ENCODE peak calls at places on chromosomes 5 and 9, in eight cellular contexts. N is AG04450, C is BE2C, Z is cardiac fibroblast, B is breast epithelium, Y is tibial artery, I is AG04449, A is A549. Q is an unnamed sample.

GRCh38 chr9:131800366-131800765 is 60.5 kb upstream of the RAPGEF1 start:
- DNase-seq in B (no peak), N (no peak), C (no peak), Y (no peak), Z (no peak), I (no peak), A (no peak), Q (no peak)

GRCh38 chr5:53262348-53262970 is 152.9 kb upstream of the MOCS2 start:
- DNase-seq in N (no peak), I (no peak), C (peak), Z (peak), B (no peak), Y (peak), A (peak), Q (peak)

GRCh38 chr9:129796029-129796910 is 6.7 kb upstream of the TOR1B start:
- DNase-seq in N (no peak), C (no peak), Y (no peak), A (no peak), I (no peak), B (no peak), Z (no peak), Q (no peak)

GRCh38 chr5:134634227-134634626 is 1.6 kb upstream of the SAR1B start:
- DNase-seq in N (no peak), I (no peak), C (no peak), Z (no peak), A (no peak), Y (no peak), B (no peak), Q (no peak)

GRCh38 chr5:59138509-59138908 is 555.6 kb downstream of the RAB3C start:
- DNase-seq in I (no peak), Y (no peak), C (no peak), N (no peak), B (no peak), Z (no peak), A (no peak), Q (no peak)

GRCh38 chr5:119286516-119287488 is 69.0 kb upstream of the TNFAIP8 start:
- DNase-seq in N (no peak), A (peak), Y (no peak), C (no peak), I (no peak), Z (no peak), B (no peak), Q (no peak)

GRCh38 chr5:177086918-177087706 is 397 bp downstream of the FGFR4 start:
- DNase-seq in N (no peak), C (peak), A (peak), B (no peak), Z (no peak), I (no peak), Y (no peak), Q (peak)

GRCh38 chr9:9504869-9505268 is 1107.9 kb downstream of the PTPRD start:
- DNase-seq in N (no peak), I (no peak), A (no peak), Y (no peak), B (no peak), C (no peak), Z (no peak), Q (no peak)

GRCh38 chr9:137027369-137028012 is 546 bp downstream of the ABCA2 start:
- DNase-seq in N (no peak), B (no peak), Z (no peak), C (peak), A (no peak), I (no peak), Y (no peak), Q (no peak)

GRCh38 chr9:131678499-131679111 is 61.3 kb downstream of the RAPGEF1 start:
- DNase-seq in A (peak), I (peak), Y (peak), Z (peak), N (peak), C (no peak), B (no peak), Q (peak)

GRCh38 chr9:84371737-84372136 is 31.2 kb upstream of the SLC28A3 start:
- DNase-seq in Y (peak), I (peak), N (peak), B (no peak), C (no peak), Z (peak), A (no peak), Q (peak)

GRCh38 chr5:179679014-179679674 is 1.7 kb downstream of the CBY3 start:
- DNase-seq in B (peak), A (no peak), I (no peak), C (peak), Y (peak), Z (peak), N (no peak), Q (peak)
- TF ChIP-seq CTCF in B (peak), A (no peak), I (peak), C (no peak), Y (peak), Z (peak), N (peak), Q (no peak)

DNA sequence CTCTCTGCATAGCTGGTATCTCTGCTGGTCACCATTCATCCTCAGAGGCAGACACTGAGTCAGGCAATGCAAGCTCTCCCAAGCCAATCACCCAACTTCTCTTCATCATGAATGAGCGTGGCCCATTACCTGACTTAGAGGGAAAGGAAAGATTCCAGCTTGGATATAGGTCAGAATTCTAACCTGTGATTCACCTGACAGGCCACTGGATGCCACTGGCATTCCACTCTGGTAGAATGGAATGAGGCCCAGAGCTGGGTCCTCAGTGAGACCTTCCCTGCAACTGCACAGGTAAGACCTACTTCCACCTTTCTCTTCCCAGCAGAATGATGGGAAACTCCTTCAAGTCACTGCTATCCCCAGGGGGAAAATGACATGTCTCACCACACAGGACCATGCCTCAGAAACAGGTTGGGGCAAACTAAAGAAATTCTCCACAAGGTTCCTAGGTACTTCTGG is 62.1 kb downstream of the SUSD1 start:
- DNase-seq in Y (no peak), A (peak), C (peak), N (no peak), Z (no peak), B (no peak), I (no peak), Q (peak)
- TF ChIP-seq CTCF in Y (peak), A (peak), C (peak), N (peak), Z (peak), B (peak), I (peak), Q (no peak)

GRCh38 chr5:165457854-165458481 is 1952.5 kb downstream of the MAT2B start:
- DNase-seq in A (peak), C (peak), I (no peak), Y (no peak), N (peak), Z (peak), B (no peak), Q (peak)
- TF ChIP-seq CTCF in A (peak), C (peak), I (peak), Y (peak), N (peak), Z (peak), B (peak), Q (peak)

DNA sequence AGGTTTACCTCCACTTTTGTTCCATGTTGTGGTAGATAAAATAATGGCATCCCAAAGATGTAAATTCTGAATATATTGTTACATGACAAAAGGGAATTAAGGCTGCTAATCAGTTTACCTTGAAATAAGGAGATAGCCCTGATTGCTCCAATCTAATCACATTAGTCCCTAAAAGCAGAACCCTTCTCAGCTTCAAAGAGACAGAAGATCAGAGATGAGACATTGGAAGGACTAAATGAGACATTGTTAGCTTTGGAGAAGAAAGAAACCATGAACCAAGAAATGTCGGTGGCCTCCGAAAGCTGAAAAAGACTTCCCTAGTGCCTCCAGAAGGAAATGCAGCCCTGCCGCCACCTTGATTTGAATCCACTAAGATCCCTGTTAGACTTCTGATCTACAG is 82.8 kb upstream of the PARP8 start:
- DNase-seq in Y (no peak), A (no peak), C (no peak), N (no peak), I (no peak), Z (no peak), B (no peak), Q (no peak)
- TF ChIP-seq CTCF in Y (no peak), A (no peak), C (no peak), N (no peak), I (no peak), Z (no peak), B (no peak), Q (no peak)

DNA sequence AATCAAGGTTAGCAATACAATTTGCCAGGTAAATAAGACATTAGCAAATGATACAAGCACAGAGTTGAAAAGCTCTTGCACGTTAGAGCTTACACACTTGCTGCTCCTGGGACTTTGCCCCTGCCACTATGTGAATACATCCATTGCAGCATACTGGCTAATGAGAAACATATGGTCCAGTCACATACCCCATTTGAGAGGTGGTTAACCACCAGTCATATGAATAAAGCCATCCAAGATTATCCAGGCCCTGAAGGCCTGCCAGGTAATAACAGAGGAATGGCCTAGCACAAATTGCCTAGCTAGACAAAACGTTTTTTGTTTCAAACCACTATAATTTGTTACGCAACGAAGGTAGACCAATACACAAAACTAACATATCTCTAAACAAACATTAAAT is 45.8 kb upstream of the FTMT start:
- DNase-seq in N (no peak), A (no peak), C (peak), Y (no peak), Z (no peak), I (no peak), B (no peak), Q (no peak)
- TF ChIP-seq CTCF in N (no peak), A (no peak), C (no peak), Y (no peak), Z (no peak), I (no peak), B (no peak), Q (no peak)

GRCh38 chr9:116403171-116403570 is 249.6 kb downstream of the PAPPA start:
- DNase-seq in Z (peak), A (no peak), Y (no peak), N (no peak), I (no peak), C (no peak), B (no peak), Q (no peak)

GRCh38 chr9:116409659-116410058 is 256.1 kb downstream of the PAPPA start:
- DNase-seq in B (no peak), C (no peak), A (no peak), N (no peak), Y (no peak), Z (no peak), I (no peak), Q (no peak)

GRCh38 chr9:116409124-116409523 is 255.5 kb downstream of the PAPPA start:
- DNase-seq in A (no peak), Z (peak), N (no peak), Y (no peak), C (no peak), I (no peak), B (no peak), Q (no peak)

GRCh38 chr9:116404228-116404627 is 250.6 kb downstream of the PAPPA start:
- DNase-seq in N (no peak), Z (peak), A (no peak), C (no peak), Y (no peak), I (no peak), B (no peak), Q (no peak)

GRCh38 chr9:116405321-116405720 is 251.7 kb downstream of the PAPPA start:
- DNase-seq in C (no peak), Y (no peak), N (no peak), I (no peak), Z (peak), B (no peak), A (no peak), Q (no peak)
- TF ChIP-seq CTCF in C (no peak), Y (no peak), N (no peak), I (no peak), Z (no peak), B (no peak), A (no peak), Q (no peak)

GRCh38 chr5:62144395-62145022 is 161.5 kb upstream of the KIF2A start:
- DNase-seq in I (no peak), Z (peak), B (no peak), N (no peak), C (no peak), A (no peak), Y (no peak), Q (no peak)

GRCh38 chr5:62138607-62139006 is 167.4 kb upstream of the KIF2A start:
- DNase-seq in C (peak), A (no peak), I (no peak), Y (no peak), B (no peak), N (no peak), Z (no peak), Q (no peak)

GRCh38 chr5:62142351-62142750 is 163.7 kb upstream of the KIF2A start:
- DNase-seq in C (no peak), I (no peak), B (no peak), A (no peak), N (no peak), Y (no peak), Z (no peak), Q (no peak)

GRCh38 chr5:62139741-62140140 is 166.3 kb upstream of the KIF2A start:
- DNase-seq in A (no peak), N (no peak), C (no peak), I (no peak), Z (no peak), B (no peak), Y (no peak), Q (no peak)

GRCh38 chr5:62143268-62144229 is 162.5 kb upstream of the KIF2A start:
- DNase-seq in N (no peak), Z (peak), A (peak), I (no peak), Y (no peak), B (no peak), C (no peak), Q (peak)
- TF ChIP-seq CTCF in N (peak), Z (peak), A (peak), I (no peak), Y (peak), B (no peak), C (peak), Q (peak)

GRCh38 chr5:2753452-2754409 is 2.3 kb upstream of the IRX2 start:
- DNase-seq in B (peak), I (no peak), A (no peak), Z (no peak), N (no peak), C (no peak), Y (no peak), Q (no peak)

GRCh38 chr5:2756211-2756746 is 4.8 kb upstream of the IRX2 start:
- DNase-seq in Y (no peak), Z (peak), I (no peak), B (peak), A (peak), C (no peak), N (no peak), Q (peak)

GRCh38 chr5:2755811-2756210 is 4.3 kb upstream of the IRX2 start:
- DNase-seq in Z (peak), Y (no peak), C (no peak), B (peak), N (no peak), I (no peak), A (no peak), Q (no peak)

GRCh38 chr5:2755371-2755715 is 3.9 kb upstream of the IRX2 start:
- DNase-seq in A (no peak), Z (no peak), N (no peak), B (peak), C (no peak), I (no peak), Y (no peak), Q (no peak)

GRCh38 chr5:2754621-2755370 is 3.3 kb upstream of the IRX2 start:
- DNase-seq in Z (peak), A (no peak), I (no peak), Y (no peak), B (peak), N (no peak), C (no peak), Q (no peak)
- TF ChIP-seq CTCF in Z (no peak), A (no peak), I (peak), Y (no peak), B (peak), N (no peak), C (no peak), Q (no peak)